ENCODE peak calls at places on chromosomes 11 and 22, in ten cellular contexts. V, T, W, G, Z, Q, N, X, I and E are unnamed samples. For H3K4me1, the result is how much of the 10 kb centered on the place peaks cover.

GRCh38 chr22:46281866-46282678 is 14.3 kb downstream of the TTC38 start:
- DNase-seq in G (no peak), N (no peak), Q (no peak), W (no peak), T (no peak), V (no peak), Z (no peak), I (no peak), X (no peak), E (no peak)

GRCh38 chr11:120520091-120520822 is 8.7 kb downstream of the GRIK4 start:
- DNase-seq in Z (no peak), W (no peak), Q (no peak), I (peak), N (no peak), X (no peak), G (no peak), V (no peak), T (no peak), E (no peak)

GRCh38 chr11:22521226-22521625 is 104.4 kb downstream of the FANCF start:
- DNase-seq in Z (no peak), Q (no peak), W (no peak), G (peak), T (no peak), V (no peak), X (no peak), N (peak), I (no peak), E (no peak)

GRCh38 chr22:17826151-17826550 is 51.9 kb upstream of the BID start:
- DNase-seq in I (no peak), N (no peak), Q (no peak), V (no peak), W (no peak), X (no peak), T (no peak), G (no peak), Z (no peak), E (no peak)

GRCh38 chr11:3614742-3615171 is 27.0 kb downstream of the ART5 start:
- DNase-seq in X (no peak), I (peak), V (no peak), G (peak), Q (no peak), Z (peak), T (no peak), N (no peak), W (peak), E (peak)

GRCh38 chr11:72069200-72069599 is 11.1 kb downstream of the NUMA1 start:
- DNase-seq in N (no peak), Z (no peak), G (no peak), I (no peak), Q (no peak), T (no peak), W (no peak), V (no peak), X (no peak), E (no peak)

GRCh38 chr11:22703040-22703439 is 36.6 kb downstream of the GAS2 start:
- DNase-seq in N (peak), W (no peak), Q (no peak), I (no peak), V (no peak), Z (peak), T (no peak), X (no peak), G (peak), E (no peak)

GRCh38 chr22:50710221-50710620 is 27.8 kb upstream of the ACR start:
- DNase-seq in V (no peak), G (no peak), T (no peak), I (peak), N (no peak), Q (no peak), Z (no peak), W (peak), X (no peak), E (no peak)

GRCh38 chr11:65637794-65638317 is at the start of gene SIPA1:
- DNase-seq in I (peak), Q (peak), Z (no peak), W (peak), G (peak), V (peak), X (peak), N (peak), T (peak), E (peak)

GRCh38 chr22:20549232-20549841 is 41.9 kb downstream of the MED15 start:
- DNase-seq in N (no peak), G (no peak), I (no peak), Q (no peak), W (peak), V (no peak), T (peak), X (no peak), Z (no peak), E (peak)

GRCh38 chr11:117300301-117300700 is 9.2 kb downstream of the BACE1-AS start:
- DNase-seq in Z (no peak), W (peak), G (no peak), V (peak), T (peak), I (peak), N (peak), Q (peak), X (peak), E (no peak)

GRCh38 chr11:125192194-125192593 is 27.6 kb downstream of the PKNOX2 start:
- DNase-seq in Q (no peak), G (no peak), N (no peak), W (peak), Z (no peak), I (no peak), T (peak), X (no peak), V (no peak), E (no peak)

GRCh38 chr22:37209140-37209845 is 3.0 kb downstream of the SSTR3 start:
- DNase-seq in I (no peak), N (no peak), V (no peak), W (peak), Z (no peak), X (no peak), Q (no peak), T (no peak), G (no peak), E (no peak)

GRCh38 chr11:12496181-12497025 is 119.0 kb downstream of the PARVA start:
- DNase-seq in Z (no peak), W (no peak), T (peak), V (no peak), X (no peak), I (no peak), N (no peak), Q (no peak), G (no peak), E (no peak)

GRCh38 chr22:43789452-43789851 is 22.7 kb downstream of the EFCAB6 start:
- DNase-seq in T (peak), W (no peak), Q (no peak), Z (no peak), X (no peak), N (peak), V (peak), G (peak), I (no peak), E (no peak)

GRCh38 chr11:41102471-41102870 is 357.0 kb downstream of the LRRC4C start:
- DNase-seq in N (no peak), V (no peak), G (no peak), T (no peak), Q (no peak), I (no peak), W (no peak), X (no peak), Z (no peak), E (no peak)

DNA sequence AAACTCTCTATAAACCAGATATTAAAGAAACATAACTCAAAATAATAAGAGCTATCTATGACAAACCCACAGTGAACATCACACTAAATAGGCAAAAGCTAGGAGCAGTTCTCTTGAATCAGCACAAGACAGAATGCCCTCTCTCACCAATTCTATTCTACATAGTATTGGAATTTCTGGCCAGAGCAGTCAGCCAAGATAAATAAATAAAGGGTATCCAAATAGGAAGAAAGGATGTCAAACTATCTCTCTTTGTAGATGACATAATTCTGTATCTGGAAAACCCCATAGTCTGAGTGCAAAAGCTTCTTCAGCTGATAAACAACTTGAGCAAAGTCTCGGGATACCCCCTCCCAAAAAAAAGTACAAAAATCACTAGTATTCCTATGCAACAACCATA is 359.8 kb downstream of the LRRC4C start:
- DNase-seq in I (no peak), W (no peak), Z (no peak), X (no peak), Q (no peak), T (no peak), V (no peak), G (no peak), N (no peak), E (no peak)
- H3K27ac ChIP-seq in I (no peak), W (no peak), Z (no peak), X (no peak), Q (no peak), T (no peak), V (no peak), G (no peak), N (no peak), E (no peak)

DNA sequence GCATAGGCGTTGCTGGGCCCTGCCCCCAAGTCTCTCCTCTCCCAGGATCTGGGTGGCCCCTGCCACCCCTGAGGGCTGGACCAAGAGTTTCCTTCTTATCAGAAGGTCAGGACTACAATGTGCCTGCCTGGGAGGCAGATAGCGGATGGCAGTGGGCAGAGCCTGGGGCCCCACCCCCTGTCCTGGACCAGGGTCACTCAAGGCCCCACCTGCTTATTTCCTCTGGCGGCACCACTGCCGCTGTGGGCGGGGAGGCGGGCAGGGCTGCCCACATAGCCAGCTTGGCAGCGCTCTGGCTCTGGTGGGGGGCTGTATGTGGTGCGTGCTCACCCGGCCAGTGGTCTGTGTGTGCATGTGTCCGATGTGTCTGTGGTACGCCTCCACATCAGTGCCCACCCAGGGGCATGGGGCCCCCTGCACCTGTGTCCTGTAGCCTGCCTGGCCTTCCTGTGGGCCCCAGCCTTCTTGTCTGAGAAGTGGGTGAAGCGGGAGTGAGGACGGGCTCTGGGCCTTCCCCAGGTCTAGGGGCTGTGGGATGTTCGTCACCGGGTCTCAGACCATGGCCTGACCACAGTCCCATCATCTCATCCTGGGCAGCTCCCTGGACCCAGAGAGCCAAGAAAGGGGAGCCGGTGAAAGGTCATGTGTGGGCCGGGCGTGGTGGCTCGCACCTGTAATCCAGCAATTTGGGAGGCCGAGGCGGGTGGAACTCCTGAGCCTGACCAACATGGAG is 3.0 kb downstream of the GAS2L1 start:
- DNase-seq in X (no peak), I (no peak), T (peak), Z (no peak), W (peak), Q (no peak), N (no peak), G (peak), V (peak), E (no peak)
- H3K4me1 ChIP-seq in X (under half), I (under half), T (under half), Z (under half), W (under half), Q (under half), N (under half), G (under half), V (under half), E (under half)

DNA sequence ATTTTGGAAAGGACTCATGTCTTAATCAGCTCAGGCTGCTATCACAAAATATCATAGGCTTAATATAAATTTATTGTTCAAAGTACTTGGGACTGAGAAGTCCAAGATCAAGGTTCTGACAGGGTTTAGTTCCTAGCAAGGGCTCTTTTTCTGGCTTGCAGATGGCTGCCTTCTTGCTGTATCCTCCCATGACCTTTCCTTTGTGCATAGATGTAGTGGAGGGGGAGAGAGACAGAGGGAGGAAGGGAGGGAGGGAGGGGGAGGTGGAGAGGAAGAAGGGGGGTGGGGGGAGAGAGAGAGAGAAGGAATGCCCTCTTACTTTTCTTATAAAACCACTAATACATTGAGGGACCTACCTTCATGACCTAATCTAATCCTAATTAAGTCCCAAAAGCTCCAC is 306.8 kb upstream of the DDI1 start:
- DNase-seq in W (no peak), G (no peak), I (no peak), Q (no peak), Z (no peak), X (no peak), T (no peak), N (no peak), V (no peak), E (no peak)
- H3K27ac ChIP-seq in W (no peak), G (no peak), I (no peak), Q (no peak), Z (no peak), X (no peak), T (no peak), N (no peak), V (no peak), E (no peak)

GRCh38 chr11:73311394-73311869 is 3.4 kb downstream of the ARHGEF17 start:
- DNase-seq in G (no peak), I (no peak), Z (no peak), X (no peak), Q (no peak), V (peak), W (no peak), N (no peak), T (no peak), E (no peak)
- H3K4me1 ChIP-seq in G (under half), I (half or more), Z (under half), X (under half), Q (half or more), V (under half), W (under half), N (half or more), T (under half), E (under half)